ENCODE peak calls at places on chromosome 3, in five cellular contexts. One of them, this sample, is unnamed.

GRCh38 chr3:105277656-105278055 is 89.1 kb upstream of the ALCAM start:
- DNase-seq in NCI-H524: no peak
- DNase-seq in lung microvascular endothelial cell: no peak
- DNase-seq in K562: no peak
- DNase-seq in A549: no peak
- DNase-seq in this sample: peak; percentile 13

GRCh38 chr3:186268616-186269448 is 93.2 kb downstream of the DGKG start:
- DNase-seq in NCI-H524: peak; percentile 14
- DNase-seq in lung microvascular endothelial cell: peak; percentile 25
- DNase-seq in K562: peak; percentile 33
- DNase-seq in A549: peak; percentile 48
- DNase-seq in this sample: peak; percentile 26

GRCh38 chr3:99499235-99499798 is 139.1 kb upstream of the COL8A1 start:
- DNase-seq in NCI-H524: peak; percentile 27
- DNase-seq in lung microvascular endothelial cell: peak; percentile 56
- DNase-seq in K562: peak; percentile 6
- DNase-seq in A549: peak; percentile 37
- DNase-seq in this sample: peak; percentile 62

GRCh38 chr3:136042608-136043221 is 77.2 kb downstream of the PPP2R3A start:
- DNase-seq in NCI-H524: peak; percentile 5
- DNase-seq in lung microvascular endothelial cell: peak; percentile 73
- DNase-seq in K562: peak; percentile 16
- DNase-seq in A549: peak; percentile 37
- DNase-seq in this sample: peak; percentile 61

GRCh38 chr3:153927107-153927506 is 194.1 kb upstream of the ARHGEF26 start:
- DNase-seq in NCI-H524: peak; percentile 26
- DNase-seq in lung microvascular endothelial cell: peak; percentile 29
- DNase-seq in K562: no peak
- DNase-seq in A549: peak; percentile 29
- DNase-seq in this sample: peak; percentile 10

GRCh38 chr3:65597225-65597951 is 441.3 kb downstream of the MAGI1 start:
- DNase-seq in NCI-H524: peak; percentile 82
- DNase-seq in lung microvascular endothelial cell: peak; percentile 11
- DNase-seq in K562: no peak
- DNase-seq in A549: no peak
- DNase-seq in this sample: no peak

GRCh38 chr3:89098964-89099585 is 8.3 kb upstream of the EPHA3 start:
- DNase-seq in NCI-H524: peak; percentile 36
- DNase-seq in lung microvascular endothelial cell: peak; percentile 53
- DNase-seq in K562: peak; percentile 22
- DNase-seq in A549: peak; percentile 54
- DNase-seq in this sample: peak; percentile 33

GRCh38 chr3:108345492-108346205 is 49.3 kb downstream of the HHLA2 start:
- DNase-seq in NCI-H524: no peak
- DNase-seq in lung microvascular endothelial cell: peak; percentile 3
- DNase-seq in K562: no peak
- DNase-seq in A549: no peak
- DNase-seq in this sample: no peak

GRCh38 chr3:188683032-188683491 is 488.7 kb upstream of the TPRG1 start:
- DNase-seq in NCI-H524: no peak
- DNase-seq in lung microvascular endothelial cell: no peak
- DNase-seq in K562: no peak
- DNase-seq in A549: no peak
- DNase-seq in this sample: peak; percentile 95

GRCh38 chr3:108406661-108407206 is 103.7 kb downstream of the MYH15 start:
- DNase-seq in NCI-H524: peak; percentile 34
- DNase-seq in lung microvascular endothelial cell: peak; percentile 81
- DNase-seq in K562: peak; percentile 39
- DNase-seq in A549: peak; percentile 71
- DNase-seq in this sample: peak; percentile 38

GRCh38 chr3:131083190-131083863 is 56.6 kb downstream of the NEK11 start:
- DNase-seq in NCI-H524: peak; percentile 97
- DNase-seq in lung microvascular endothelial cell: no peak
- DNase-seq in K562: no peak
- DNase-seq in A549: no peak
- DNase-seq in this sample: no peak